ENCODE peak calls at places on chromosome 5, in eight cellular contexts. One of them, this sample, is unnamed.

GRCh38 chr5:108472237-108472636 is 90.3 kb upstream of the FBXL17 start:
- DNase-seq in RWPE1: no peak
- DNase-seq in endothelial cell: no peak
- DNase-seq in GM12891: no peak
- DNase-seq in AG10803: no peak
- DNase-seq in NCI-H1092 treated with DMSO at 0.1 percent for 48 hours: no peak
- DNase-seq in pancreas: no peak
- DNase-seq in omental fat pad: no peak
- DNase-seq in this sample: no peak

GRCh38 chr5:148828461-148829247 is 2.2 kb downstream of the ADRB2 start:
- DNase-seq in omental fat pad: no peak
- DNase-seq in AG10803: no peak
- DNase-seq in GM12891: no peak
- DNase-seq in endothelial cell: no peak
- DNase-seq in pancreas: no peak
- DNase-seq in NCI-H1092 treated with DMSO at 0.1 percent for 48 hours: no peak
- DNase-seq in RWPE1: peak
- DNase-seq in this sample: no peak

GRCh38 chr5:102865510-102866314 is 110.6 kb downstream of the PAM start:
- DNase-seq in endothelial cell: peak
- DNase-seq in pancreas: peak
- DNase-seq in GM12891: peak
- DNase-seq in omental fat pad: peak
- DNase-seq in RWPE1: peak
- DNase-seq in AG10803: peak
- DNase-seq in NCI-H1092 treated with DMSO at 0.1 percent for 48 hours: peak
- DNase-seq in this sample: peak

GRCh38 chr5:79613571-79613970 is 1.3 kb downstream of the TENT2 start:
- DNase-seq in GM12891: no peak
- DNase-seq in omental fat pad: no peak
- DNase-seq in AG10803: no peak
- DNase-seq in pancreas: no peak
- DNase-seq in RWPE1: no peak
- DNase-seq in NCI-H1092 treated with DMSO at 0.1 percent for 48 hours: no peak
- DNase-seq in endothelial cell: no peak
- DNase-seq in this sample: no peak

GRCh38 chr5:138336952-138337684 is 948 bp upstream of the FAM53C start:
- DNase-seq in omental fat pad: peak
- DNase-seq in endothelial cell: peak
- DNase-seq in RWPE1: peak
- DNase-seq in pancreas: peak
- DNase-seq in NCI-H1092 treated with DMSO at 0.1 percent for 48 hours: no peak
- DNase-seq in AG10803: peak
- DNase-seq in GM12891: no peak
- DNase-seq in this sample: peak

GRCh38 chr5:98905857-98906688 is 22.7 kb downstream of the CHD1 start:
- DNase-seq in omental fat pad: no peak
- DNase-seq in AG10803: peak
- DNase-seq in endothelial cell: no peak
- DNase-seq in pancreas: no peak
- DNase-seq in RWPE1: peak
- DNase-seq in GM12891: no peak
- DNase-seq in NCI-H1092 treated with DMSO at 0.1 percent for 48 hours: no peak
- DNase-seq in this sample: no peak

GRCh38 chr5:72093231-72093630 is 14.0 kb upstream of the MAP1B start:
- DNase-seq in RWPE1: peak
- DNase-seq in endothelial cell: no peak
- DNase-seq in NCI-H1092 treated with DMSO at 0.1 percent for 48 hours: no peak
- DNase-seq in pancreas: no peak
- DNase-seq in omental fat pad: no peak
- DNase-seq in AG10803: no peak
- DNase-seq in GM12891: no peak
- DNase-seq in this sample: no peak

GRCh38 chr5:121038438-121038837 is 574.3 kb downstream of the PRR16 start:
- DNase-seq in GM12891: no peak
- DNase-seq in pancreas: no peak
- DNase-seq in NCI-H1092 treated with DMSO at 0.1 percent for 48 hours: no peak
- DNase-seq in omental fat pad: no peak
- DNase-seq in endothelial cell: no peak
- DNase-seq in RWPE1: no peak
- DNase-seq in AG10803: no peak
- DNase-seq in this sample: no peak

GRCh38 chr5:71653119-71653518 is 66.0 kb upstream of the CARTPT start:
- DNase-seq in GM12891: no peak
- DNase-seq in NCI-H1092 treated with DMSO at 0.1 percent for 48 hours: no peak
- DNase-seq in pancreas: no peak
- DNase-seq in endothelial cell: no peak
- DNase-seq in AG10803: peak
- DNase-seq in RWPE1: no peak
- DNase-seq in omental fat pad: no peak
- DNase-seq in this sample: no peak

GRCh38 chr5:88130189-88130815 is 138.3 kb downstream of the TMEM161B start:
- DNase-seq in NCI-H1092 treated with DMSO at 0.1 percent for 48 hours: no peak
- DNase-seq in omental fat pad: no peak
- DNase-seq in pancreas: no peak
- DNase-seq in GM12891: no peak
- DNase-seq in RWPE1: no peak
- DNase-seq in AG10803: no peak
- DNase-seq in endothelial cell: no peak
- DNase-seq in this sample: no peak